ENCODE peak calls at places on chromosomes 16 and 17, in eight cellular contexts. G is upper lobe of left lung, H is suprapubic skin, Y is stomach, R is K562, V is GM12878, N is H1, X is sigmoid colon. U is an unnamed sample.

GRCh38 chr17:45324336-45324735 is 7.5 kb upstream of the MAP3K14 start:
- DNase-seq in G (no peak), H (no peak), Y (no peak), R (no peak), V (no peak), N (no peak), X (no peak), U (no peak)

GRCh38 chr17:15264542-15264941 is 584 bp downstream of the PMP22 start:
- DNase-seq in G (peak; percentile 67), H (no peak), Y (peak; percentile 88), R (no peak), V (no peak), N (no peak), X (no peak), U (peak; percentile 47)

GRCh38 chr17:45287526-45288264 is 25.8 kb upstream of the SPATA32 start:
- DNase-seq in G (no peak), H (no peak), Y (no peak), R (no peak), V (no peak), N (no peak), X (no peak), U (no peak)

GRCh38 chr16:3101841-3102470 is 2.9 kb upstream of the ZSCAN10 start:
- DNase-seq in G (no peak), H (no peak), Y (no peak), R (no peak), V (no peak), N (peak; percentile 61), X (no peak), U (no peak)

GRCh38 chr16:68445458-68445857 is 2.9 kb downstream of the SMPD3 start:
- DNase-seq in G (no peak), H (no peak), Y (peak; percentile 70), R (peak; percentile 65), V (peak; percentile 28), N (peak; percentile 80), X (no peak), U (no peak)

GRCh38 chr17:78127888-78128615 is 503 bp downstream of the TMC6 start:
- DNase-seq in G (no peak), H (peak; percentile 80), Y (peak; percentile 48), R (peak; percentile 71), V (no peak), N (no peak), X (peak; percentile 65), U (no peak)

GRCh38 chr17:3917391-3917931 is 1.2 kb upstream of the P2RX1 start:
- DNase-seq in G (peak; percentile 83), H (no peak), Y (peak; percentile 68), R (peak; percentile 80), V (no peak), N (no peak), X (no peak), U (no peak)

GRCh38 chr17:36721560-36722120 is 120.3 kb downstream of the MRM1 start:
- DNase-seq in G (no peak), H (no peak), Y (no peak), R (no peak), V (no peak), N (no peak), X (no peak), U (no peak)

GRCh38 chr17:43598359-43599045 is 52.4 kb upstream of the ETV4 start:
- DNase-seq in G (no peak), H (no peak), Y (no peak), R (no peak), V (no peak), N (no peak), X (no peak), U (no peak)

GRCh38 chr16:27316038-27316680 is 2.4 kb downstream of the IL4R start:
- DNase-seq in G (no peak), H (peak; percentile 47), Y (no peak), R (no peak), V (no peak), N (no peak), X (peak; percentile 67), U (peak; percentile 38)
- TF ChIP-seq POLR2A in G (no peak), H (no peak), Y (no peak), R (no peak), V (no peak), N (no peak), X (no peak), U (no peak)

GRCh38 chr17:48294989-48295892 is 134.8 kb downstream of the SKAP1 start:
- DNase-seq in G (no peak), H (no peak), Y (no peak), R (peak; percentile 41), V (peak; percentile 47), N (no peak), X (no peak), U (no peak)

GRCh38 chr17:48296453-48296852 is 133.6 kb downstream of the SKAP1 start:
- DNase-seq in G (no peak), H (no peak), Y (no peak), R (no peak), V (no peak), N (no peak), X (no peak), U (no peak)

GRCh38 chr17:48294193-48294909 is 135.7 kb downstream of the SKAP1 start:
- DNase-seq in G (no peak), H (no peak), Y (no peak), R (no peak), V (no peak), N (no peak), X (no peak), U (no peak)

GRCh38 chr17:48290378-48290777 is 139.6 kb downstream of the SKAP1 start:
- DNase-seq in G (no peak), H (no peak), Y (no peak), R (no peak), V (no peak), N (no peak), X (no peak), U (no peak)

GRCh38 chr17:48293319-48294192 is 136.5 kb downstream of the SKAP1 start:
- DNase-seq in G (no peak), H (no peak), Y (no peak), R (no peak), V (no peak), N (no peak), X (no peak), U (no peak)
- H3K9me3 ChIP-seq in G (no peaks in the 10 kb centered on the region), H (no peaks in the 10 kb centered on the region), Y (no peaks in the 10 kb centered on the region), R (no peaks in the 10 kb centered on the region), V (no peaks in the 10 kb centered on the region), N (no peaks in the 10 kb centered on the region), X (no peaks in the 10 kb centered on the region), U (no peaks in the 10 kb centered on the region)

DNA sequence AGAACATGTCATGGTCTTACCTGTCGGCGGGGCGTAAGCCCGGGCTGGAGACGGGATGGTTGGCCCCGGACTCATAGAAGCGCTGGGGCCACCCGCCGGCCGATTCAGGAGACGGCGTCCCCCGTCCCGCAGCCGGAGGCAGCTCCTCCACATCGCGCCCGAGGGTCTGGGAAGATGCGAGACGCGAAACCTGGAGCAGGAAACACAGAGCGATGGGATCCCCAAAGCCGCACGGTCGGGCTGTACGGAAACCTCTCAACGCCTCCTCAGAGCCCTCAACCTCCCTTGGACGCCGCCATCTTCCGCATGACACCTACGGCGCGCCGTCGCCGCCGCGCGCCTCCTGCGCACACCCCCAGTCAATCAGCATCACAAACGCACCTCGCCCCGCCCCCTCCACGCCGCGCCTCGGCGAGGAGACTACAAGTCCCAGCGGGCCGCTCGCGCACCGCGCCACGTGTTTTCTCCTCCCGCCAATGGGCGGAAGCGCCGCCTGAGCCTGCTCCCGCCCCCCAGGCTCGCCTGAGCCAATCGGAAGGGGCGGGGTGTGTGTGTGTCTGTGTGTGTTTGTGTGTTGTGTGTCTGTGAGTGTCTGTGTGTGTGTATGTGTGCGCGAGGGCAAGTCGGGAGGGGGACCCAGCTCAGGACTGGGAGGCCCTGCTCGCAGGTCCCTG is at the start of the genes ATPAF2 and GID4:
- DNase-seq in G (peak; percentile 100), H (peak; percentile 99), Y (peak; percentile 100), R (peak; percentile 99), V (peak; percentile 95), N (peak; percentile 99), X (peak; percentile 100), U (peak; percentile 99)
- TF ChIP-seq POLR2AphosphoS5 in G (peak; percentile 91), H (peak; percentile 95), Y (peak; percentile 64), R (peak; percentile 28), V (peak; percentile 65), N (peak; percentile 72), X (peak; percentile 81), U (peak; percentile 66)

GRCh38 chr17:27455914-27456680 is at the start of gene KSR1:
- DNase-seq in G (peak; percentile 97), H (peak; percentile 88), Y (peak; percentile 89), R (peak; percentile 91), V (no peak), N (peak; percentile 90), X (peak; percentile 90), U (peak; percentile 66)
- TF ChIP-seq POLR2A in G (peak; percentile 63), H (peak; percentile 75), Y (no peak), R (peak; percentile 64), V (peak; percentile 75), N (peak; percentile 58), X (no peak), U (no peak)

DNA sequence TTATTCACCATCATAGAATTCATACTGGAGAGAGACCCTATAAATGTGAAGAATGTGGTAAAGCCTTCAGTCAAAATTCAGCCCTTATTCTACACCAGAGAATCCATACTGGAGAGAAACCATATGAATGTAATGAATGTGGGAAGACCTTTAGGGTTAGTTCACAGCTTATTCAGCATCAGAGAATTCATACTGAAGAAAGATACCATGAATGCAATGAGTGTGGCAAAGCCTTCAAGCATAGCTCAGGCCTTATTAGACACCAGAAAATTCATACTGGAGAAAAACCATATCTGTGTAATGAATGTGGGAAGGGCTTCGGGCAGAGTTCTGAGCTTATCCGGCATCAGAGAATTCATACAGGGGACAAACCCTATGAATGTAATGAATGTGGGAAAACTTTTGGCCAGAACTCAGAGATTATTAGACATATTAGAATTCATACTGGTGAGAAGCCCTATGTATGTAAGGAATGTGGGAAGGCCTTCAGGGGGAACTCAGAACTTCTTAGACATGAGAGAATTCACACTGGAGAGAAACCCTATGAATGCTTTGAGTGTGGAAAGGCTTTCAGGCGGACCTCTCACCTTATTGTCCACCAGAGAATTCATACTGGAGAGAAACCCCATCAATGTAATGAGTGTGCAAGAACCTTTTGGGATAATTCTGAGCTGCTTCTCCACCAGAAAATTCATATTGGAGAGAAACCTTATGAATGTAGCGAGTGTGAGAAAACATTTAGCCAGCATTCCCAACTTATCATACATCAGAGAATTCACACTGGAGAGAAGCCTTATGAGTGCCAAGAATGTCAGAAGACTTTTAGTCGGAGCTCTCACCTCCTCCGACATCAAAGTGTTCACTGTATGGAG is 14.1 kb downstream of the ZFP3 start:
- DNase-seq in G (no peak), H (no peak), Y (no peak), R (no peak), V (no peak), N (no peak), X (no peak), U (no peak)
- H3K9me3 ChIP-seq in G (peaks cover 90% of the 10 kb centered on the region), H (peaks cover 63% of the 10 kb centered on the region), Y (peaks cover 97% of the 10 kb centered on the region), R (peaks cover 6% of the 10 kb centered on the region), V (peaks cover 70% of the 10 kb centered on the region), N (peaks cover 77% of the 10 kb centered on the region), X (peaks cover 80% of the 10 kb centered on the region), U (peaks cover 85% of the 10 kb centered on the region)

DNA sequence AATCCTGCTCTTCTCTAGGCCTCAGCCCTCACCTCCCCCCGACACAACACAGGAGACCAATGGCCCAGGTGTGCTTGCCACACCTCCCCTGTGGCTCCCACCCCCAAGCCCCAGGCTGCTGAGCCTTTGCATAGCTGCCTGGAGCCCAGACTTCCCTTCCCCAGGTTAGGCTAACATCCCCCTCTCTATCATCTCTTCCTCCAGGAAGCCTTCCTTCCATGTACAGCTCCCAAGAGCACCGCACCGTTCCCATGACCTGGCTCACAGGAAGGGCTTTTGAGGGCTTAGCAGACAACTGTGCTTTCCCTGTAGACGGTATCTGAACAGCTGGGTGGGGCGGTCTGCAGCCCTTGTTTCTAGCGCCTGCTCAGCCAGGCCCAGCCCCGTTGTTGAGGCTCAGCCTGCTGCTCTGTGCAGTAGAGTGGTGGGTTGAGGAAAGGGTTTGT is 3.5 kb downstream of the LDHD start:
- DNase-seq in G (no peak), H (no peak), Y (no peak), R (peak; percentile 27), V (no peak), N (no peak), X (no peak), U (no peak)
- TF ChIP-seq POLR2AphosphoS5 in G (no peak), H (no peak), Y (no peak), R (no peak), V (no peak), N (no peak), X (no peak), U (no peak)